ENCODE peak calls at places on chromosomes 7 and 10, in eight cellular contexts. Q is CD8-positive, alpha-beta T cell; V is heart left ventricle; H is IMR-90; G is keratinocyte; L is body of pancreas; E is astrocyte of the cerebellum; R is suprapubic skin. D is an unnamed sample.
A peak's percentile ranks its signal among the peaks of the same experiment; 100 is the strongest.

GRCh38 chr7:112226701-112227276 is 20.3 kb downstream of the ZNF277 start:
- DNase-seq in L (no peak), E (no peak), V (no peak), G (peak; percentile 36), R (no peak), Q (no peak), H (no peak), D (no peak)

GRCh38 chr10:118590334-118590733 is 5.1 kb downstream of the PRLHR start:
- DNase-seq in V (no peak), H (no peak), L (peak; percentile 92), G (no peak), Q (no peak), R (no peak), E (no peak), D (no peak)

GRCh38 chr7:9983048-9983447 is 990.6 kb upstream of the PHF14 start:
- DNase-seq in Q (no peak), L (no peak), G (no peak), V (no peak), E (no peak), H (no peak), R (no peak), D (no peak)

GRCh38 chr10:792792-793100 is 103.3 kb upstream of the DIP2C start:
- DNase-seq in G (no peak), Q (no peak), R (no peak), H (peak; percentile 86), V (no peak), E (peak; percentile 55), L (no peak), D (no peak)

GRCh38 chr7:69801729-69802688 is 203.7 kb downstream of the AUTS2 start:
- DNase-seq in H (no peak), G (no peak), Q (no peak), L (no peak), E (no peak), V (no peak), R (no peak), D (no peak)

GRCh38 chr10:20622522-20623270 is 274.4 kb downstream of the NEBL start:
- DNase-seq in H (peak; percentile 1), E (peak; percentile 63), L (no peak), G (no peak), Q (no peak), V (no peak), R (no peak), D (no peak)

GRCh38 chr10:95408931-95409873 is 118.4 kb upstream of the PDLIM1 start:
- DNase-seq in G (no peak), R (no peak), L (no peak), V (no peak), H (no peak), E (no peak), Q (no peak), D (no peak)

GRCh38 chr10:104368406-104368805 is 14.8 kb downstream of the CFAP58 start:
- DNase-seq in L (no peak), V (no peak), R (no peak), G (no peak), E (no peak), H (no peak), Q (no peak), D (no peak)

GRCh38 chr10:22321156-22321711 is 335 bp downstream of the BMI1 start:
- DNase-seq in L (peak; percentile 70), H (peak; percentile 71), Q (peak; percentile 68), R (peak; percentile 89), E (peak; percentile 46), V (peak; percentile 70), G (no peak), D (no peak)

GRCh38 chr7:95878677-95879076 is 106.3 kb downstream of the DYNC1I1 start:
- DNase-seq in G (no peak), V (no peak), L (no peak), Q (no peak), R (no peak), E (no peak), H (no peak), D (no peak)

GRCh38 chr10:92395271-92395670 is 104.3 kb downstream of the MARCHF5 start:
- DNase-seq in Q (no peak), R (no peak), E (no peak), V (no peak), L (no peak), G (no peak), H (no peak), D (no peak)

GRCh38 chr7:104206841-104207240 is 972 bp downstream of the ORC5 start:
- DNase-seq in V (no peak), R (no peak), L (no peak), H (no peak), Q (no peak), E (no peak), G (no peak), D (no peak)

GRCh38 chr7:42095791-42096190 is 141.2 kb downstream of the GLI3 start:
- DNase-seq in E (no peak), R (no peak), H (no peak), Q (no peak), L (no peak), V (no peak), G (no peak), D (no peak)

GRCh38 chr7:5266148-5267028 is 16.4 kb upstream of the SLC29A4 start:
- DNase-seq in E (no peak), V (no peak), G (no peak), L (no peak), R (no peak), Q (no peak), H (no peak), D (no peak)

GRCh38 chr7:32290015-32290414 is 200.2 kb downstream of the LSM5 start:
- DNase-seq in E (no peak), V (peak; percentile 84), R (no peak), Q (no peak), H (no peak), L (no peak), G (no peak), D (no peak)

GRCh38 chr10:78291733-78292132 is 258.1 kb downstream of the RPS24 start:
- DNase-seq in V (no peak), E (no peak), G (no peak), R (no peak), Q (no peak), L (no peak), H (no peak), D (no peak)

GRCh38 chr10:78292250-78292986 is 258.8 kb downstream of the RPS24 start:
- DNase-seq in E (no peak), Q (no peak), G (no peak), V (no peak), L (no peak), R (no peak), H (no peak), D (no peak)

GRCh38 chr10:78288716-78289115 is 255.1 kb downstream of the RPS24 start:
- DNase-seq in L (no peak), E (no peak), R (no peak), H (no peak), V (no peak), G (no peak), Q (no peak), D (no peak)

GRCh38 chr10:78287618-78288017 is 254.0 kb downstream of the RPS24 start:
- DNase-seq in R (no peak), E (no peak), V (no peak), G (no peak), H (no peak), L (no peak), Q (no peak), D (no peak)

DNA sequence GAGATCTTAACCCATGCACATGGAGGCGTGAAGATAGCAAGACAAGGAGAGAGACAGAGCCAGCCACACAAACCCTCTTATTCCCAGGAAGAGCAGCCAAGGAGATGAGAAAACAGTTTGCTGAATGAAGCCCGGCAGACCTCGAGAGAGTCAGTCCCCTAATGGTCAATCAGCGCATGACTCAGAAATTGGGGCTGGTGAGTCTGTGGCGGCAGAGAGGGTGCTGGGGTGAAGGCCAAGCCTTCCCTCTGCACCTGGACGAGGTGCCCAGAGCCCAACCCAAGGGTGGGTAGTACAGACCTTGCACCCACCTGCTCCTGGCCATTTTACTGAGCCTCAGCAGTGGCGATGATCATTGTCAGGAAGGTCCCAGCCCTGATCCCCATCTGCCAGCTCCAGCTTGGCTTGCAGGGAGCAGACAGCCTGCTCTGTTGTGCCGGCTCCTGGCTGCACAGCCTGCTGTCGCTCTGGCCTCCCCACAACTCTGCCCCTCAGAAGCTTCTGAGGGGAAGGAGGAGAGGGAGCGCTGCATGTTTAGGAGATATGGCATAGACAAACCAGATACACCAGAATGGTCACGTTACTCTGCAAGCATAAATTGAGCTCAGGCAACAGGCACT is 256.6 kb downstream of the RPS24 start:
- DNase-seq in R (no peak), H (peak; percentile 10), G (no peak), Q (no peak), L (no peak), V (no peak), E (no peak), D (no peak)
- TF ChIP-seq CTCF in R (no peak), H (no peak), G (no peak), Q (no peak), L (no peak), V (no peak), E (peak; percentile 21), D (no peak)

DNA sequence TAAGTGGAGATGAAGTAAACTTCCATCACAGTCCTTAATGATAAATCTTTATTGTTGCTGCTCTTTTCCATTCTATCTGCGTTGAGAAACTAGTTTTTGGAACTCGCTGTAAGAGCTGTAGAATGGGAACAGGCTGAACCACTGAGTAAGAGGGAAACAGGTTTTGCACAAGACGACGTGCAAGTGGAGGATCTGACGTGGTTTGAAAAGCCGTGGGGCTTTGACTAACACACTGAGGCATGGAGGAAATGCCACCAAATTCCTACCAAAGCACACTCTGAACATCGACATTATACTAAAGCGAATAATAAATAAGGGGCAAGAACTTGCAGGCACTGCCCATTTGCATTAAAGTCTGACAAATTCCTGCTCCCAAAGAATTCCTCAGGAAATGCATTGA is 160.6 kb downstream of the KLF6 start:
- DNase-seq in L (no peak), R (no peak), H (peak; percentile 88), G (no peak), Q (no peak), V (no peak), E (peak; percentile 4), D (peak; percentile 23)
- H3K4me3 ChIP-seq in L (no peak overlapping the region), R (no peak overlapping the region), H (no peak overlapping the region), G (no peak overlapping the region), Q (no peak overlapping the region), V (no peak overlapping the region), E (no peak overlapping the region), D (no peak overlapping the region)

GRCh38 chr7:3695602-3696001 is 394.6 kb downstream of the SDK1 start:
- DNase-seq in Q (no peak), V (no peak), H (no peak), R (no peak), E (no peak), G (no peak), L (no peak), D (no peak)
- TF ChIP-seq CTCF in Q (no peak), V (peak; percentile 12), H (no peak), R (no peak), E (peak; percentile 37), G (peak; percentile 46), L (no peak), D (no peak)

DNA sequence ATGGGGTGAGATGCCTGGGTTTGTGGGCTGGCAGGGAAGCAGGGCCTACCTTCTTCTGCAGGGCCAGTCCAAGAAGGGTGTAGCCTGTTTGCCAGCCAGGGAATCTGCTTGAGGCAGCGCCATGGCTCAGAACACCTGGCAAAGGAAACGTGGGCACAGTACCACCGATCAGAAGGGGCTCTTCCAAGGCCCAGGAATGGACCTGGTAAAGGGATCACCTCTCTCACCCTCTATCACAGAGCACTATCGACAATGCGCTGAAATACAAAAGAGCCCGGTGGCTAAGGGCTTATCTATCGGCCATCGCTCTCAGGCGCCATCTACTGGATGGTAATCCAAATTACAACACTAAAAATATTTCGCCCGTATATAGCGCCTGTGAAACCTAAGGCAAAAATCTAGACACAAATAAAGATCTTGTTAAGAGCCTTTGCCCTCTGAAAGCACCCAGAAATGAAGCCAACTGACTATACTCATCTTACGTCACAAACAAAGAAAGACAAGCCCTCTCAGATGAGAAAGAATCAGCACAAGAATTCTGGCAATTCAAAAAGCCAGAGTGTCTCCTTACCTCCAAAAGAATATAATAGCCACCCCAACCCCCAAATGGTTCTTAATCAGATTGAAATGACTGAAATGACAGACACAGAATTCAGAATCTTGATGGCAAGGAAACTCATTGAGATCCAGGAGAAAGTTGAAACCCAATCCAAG is 217.8 kb upstream of the HPS1 start:
- DNase-seq in E (peak; percentile 1), Q (no peak), L (peak; percentile 9), H (peak; percentile 7), G (no peak), V (no peak), R (no peak), D (no peak)
- H3K4me3 ChIP-seq in E (no peak overlapping the region), Q (no peak overlapping the region), L (no peak overlapping the region), H (no peak overlapping the region), G (no peak overlapping the region), V (no peak overlapping the region), R (no peak overlapping the region), D (no peak overlapping the region)

D was measured in AG04449.